ENCODE peak calls at places on chromosomes 11 and 22, in ten cellular contexts. One of them, this sample, is unnamed.

GRCh38 chr11:102177974-102178631 is 67.9 kb downstream of the YAP1 start:
- DNase-seq in cardiac fibroblast: peak; percentile 88
- DNase-seq in bronchial epithelial cell: peak; percentile 99
- DNase-seq in upper lobe of right lung: no peak
- DNase-seq in tibial nerve: no peak
- DNase-seq in fibroblast of pulmonary artery: peak; percentile 92
- DNase-seq in kidney: no peak
- DNase-seq in Peyer's patch: no peak
- DNase-seq in tibial artery: no peak
- DNase-seq in A549: peak; percentile 78
- DNase-seq in this sample: no peak

GRCh38 chr11:5937868-5938602 is 4.0 kb upstream of the OR56A3 start:
- DNase-seq in cardiac fibroblast: no peak
- DNase-seq in bronchial epithelial cell: no peak
- DNase-seq in upper lobe of right lung: no peak
- DNase-seq in tibial nerve: no peak
- DNase-seq in fibroblast of pulmonary artery: no peak
- DNase-seq in kidney: no peak
- DNase-seq in Peyer's patch: no peak
- DNase-seq in tibial artery: no peak
- DNase-seq in A549: no peak
- DNase-seq in this sample: no peak

GRCh38 chr11:100808904-100809491 is 121.9 kb downstream of the ARHGAP42 start:
- DNase-seq in cardiac fibroblast: peak; percentile 75
- DNase-seq in bronchial epithelial cell: peak; percentile 74
- DNase-seq in upper lobe of right lung: no peak
- DNase-seq in tibial nerve: no peak
- DNase-seq in fibroblast of pulmonary artery: peak; percentile 86
- DNase-seq in kidney: no peak
- DNase-seq in Peyer's patch: no peak
- DNase-seq in tibial artery: no peak
- DNase-seq in A549: peak; percentile 21
- DNase-seq in this sample: no peak

GRCh38 chr22:38218661-38219331 is 17.0 kb downstream of the MAFF start:
- DNase-seq in cardiac fibroblast: peak; percentile 96
- DNase-seq in bronchial epithelial cell: peak; percentile 94
- DNase-seq in upper lobe of right lung: peak; percentile 91
- DNase-seq in tibial nerve: peak; percentile 69
- DNase-seq in fibroblast of pulmonary artery: peak; percentile 96
- DNase-seq in kidney: peak; percentile 96
- DNase-seq in Peyer's patch: peak; percentile 83
- DNase-seq in tibial artery: peak; percentile 77
- DNase-seq in A549: peak; percentile 87
- DNase-seq in this sample: peak; percentile 63

GRCh38 chr22:25747245-25747944 is 5.4 kb downstream of the MYO18B start:
- DNase-seq in cardiac fibroblast: peak; percentile 91
- DNase-seq in bronchial epithelial cell: peak; percentile 20
- DNase-seq in upper lobe of right lung: no peak
- DNase-seq in tibial nerve: no peak
- DNase-seq in fibroblast of pulmonary artery: peak; percentile 92
- DNase-seq in kidney: peak; percentile 77
- DNase-seq in Peyer's patch: no peak
- DNase-seq in tibial artery: peak; percentile 78
- DNase-seq in A549: peak; percentile 87
- DNase-seq in this sample: no peak

GRCh38 chr11:120482149-120482548 is 29.4 kb upstream of the GRIK4 start:
- DNase-seq in cardiac fibroblast: no peak
- DNase-seq in bronchial epithelial cell: no peak
- DNase-seq in upper lobe of right lung: no peak
- DNase-seq in tibial nerve: no peak
- DNase-seq in fibroblast of pulmonary artery: peak; percentile 8
- DNase-seq in kidney: no peak
- DNase-seq in Peyer's patch: no peak
- DNase-seq in tibial artery: no peak
- DNase-seq in A549: peak; percentile 2
- DNase-seq in this sample: no peak

GRCh38 chr22:25627271-25627848 is 62.9 kb downstream of the GRK3 start:
- DNase-seq in cardiac fibroblast: no peak
- DNase-seq in bronchial epithelial cell: peak; percentile 69
- DNase-seq in upper lobe of right lung: no peak
- DNase-seq in tibial nerve: no peak
- DNase-seq in fibroblast of pulmonary artery: peak; percentile 3
- DNase-seq in kidney: no peak
- DNase-seq in Peyer's patch: no peak
- DNase-seq in tibial artery: no peak
- DNase-seq in A549: no peak
- DNase-seq in this sample: no peak

GRCh38 chr22:47398921-47399790 is 636.7 kb downstream of the TBC1D22A start:
- DNase-seq in cardiac fibroblast: no peak
- DNase-seq in bronchial epithelial cell: no peak
- DNase-seq in upper lobe of right lung: peak; percentile 40
- DNase-seq in tibial nerve: no peak
- DNase-seq in fibroblast of pulmonary artery: no peak
- DNase-seq in kidney: peak; percentile 38
- DNase-seq in Peyer's patch: peak; percentile 8
- DNase-seq in tibial artery: no peak
- DNase-seq in A549: no peak
- DNase-seq in this sample: no peak

GRCh38 chr11:34680206-34680605 is 59.3 kb downstream of the EHF start:
- DNase-seq in cardiac fibroblast: no peak
- DNase-seq in bronchial epithelial cell: peak; percentile 89
- DNase-seq in upper lobe of right lung: no peak
- DNase-seq in tibial nerve: no peak
- DNase-seq in fibroblast of pulmonary artery: no peak
- DNase-seq in kidney: no peak
- DNase-seq in Peyer's patch: no peak
- DNase-seq in tibial artery: no peak
- DNase-seq in A549: peak; percentile 27
- DNase-seq in this sample: no peak

GRCh38 chr11:119288219-119288618 is 28.7 kb downstream of the MCAM start:
- DNase-seq in cardiac fibroblast: no peak
- DNase-seq in bronchial epithelial cell: no peak
- DNase-seq in upper lobe of right lung: no peak
- DNase-seq in tibial nerve: no peak
- DNase-seq in fibroblast of pulmonary artery: no peak
- DNase-seq in kidney: no peak
- DNase-seq in Peyer's patch: no peak
- DNase-seq in tibial artery: no peak
- DNase-seq in A549: no peak
- DNase-seq in this sample: no peak

GRCh38 chr11:91790873-91791468 is 433.6 kb upstream of the FAT3 start:
- DNase-seq in cardiac fibroblast: peak; percentile 2
- DNase-seq in bronchial epithelial cell: no peak
- DNase-seq in upper lobe of right lung: no peak
- DNase-seq in tibial nerve: no peak
- DNase-seq in fibroblast of pulmonary artery: no peak
- DNase-seq in kidney: no peak
- DNase-seq in Peyer's patch: no peak
- DNase-seq in tibial artery: no peak
- DNase-seq in A549: no peak
- DNase-seq in this sample: no peak

GRCh38 chr11:130435671-130436070 is 7.3 kb upstream of the ADAMTS8 start:
- DNase-seq in cardiac fibroblast: peak; percentile 45
- DNase-seq in bronchial epithelial cell: peak; percentile 84
- DNase-seq in upper lobe of right lung: no peak
- DNase-seq in tibial nerve: no peak
- DNase-seq in fibroblast of pulmonary artery: peak; percentile 39
- DNase-seq in kidney: no peak
- DNase-seq in Peyer's patch: no peak
- DNase-seq in tibial artery: no peak
- DNase-seq in A549: no peak
- DNase-seq in this sample: no peak

GRCh38 chr11:38460429-38460828 is 1862.4 kb upstream of the RAG2 start:
- DNase-seq in cardiac fibroblast: peak; percentile 50
- DNase-seq in bronchial epithelial cell: peak; percentile 59
- DNase-seq in upper lobe of right lung: no peak
- DNase-seq in tibial nerve: no peak
- DNase-seq in fibroblast of pulmonary artery: peak; percentile 62
- DNase-seq in kidney: no peak
- DNase-seq in Peyer's patch: no peak
- DNase-seq in tibial artery: no peak
- DNase-seq in A549: no peak
- DNase-seq in this sample: no peak

GRCh38 chr22:48096846-48097665 is 1334.6 kb downstream of the TBC1D22A start:
- DNase-seq in cardiac fibroblast: no peak
- DNase-seq in bronchial epithelial cell: no peak
- DNase-seq in upper lobe of right lung: peak; percentile 45
- DNase-seq in tibial nerve: no peak
- DNase-seq in fibroblast of pulmonary artery: no peak
- DNase-seq in kidney: no peak
- DNase-seq in Peyer's patch: no peak
- DNase-seq in tibial artery: no peak
- DNase-seq in A549: no peak
- DNase-seq in this sample: no peak

GRCh38 chr22:19714320-19715252 is at the start of gene SEPTIN5:
- DNase-seq in cardiac fibroblast: no peak
- DNase-seq in bronchial epithelial cell: no peak
- DNase-seq in upper lobe of right lung: no peak
- DNase-seq in tibial nerve: no peak
- DNase-seq in fibroblast of pulmonary artery: no peak
- DNase-seq in kidney: no peak
- DNase-seq in Peyer's patch: no peak
- DNase-seq in tibial artery: no peak
- DNase-seq in A549: no peak
- DNase-seq in this sample: no peak

GRCh38 chr11:115623021-115623451 is 118.8 kb upstream of the CADM1 start:
- DNase-seq in cardiac fibroblast: peak; percentile 94
- DNase-seq in bronchial epithelial cell: peak; percentile 81
- DNase-seq in upper lobe of right lung: peak; percentile 69
- DNase-seq in tibial nerve: no peak
- DNase-seq in fibroblast of pulmonary artery: peak; percentile 59
- DNase-seq in kidney: peak; percentile 94
- DNase-seq in Peyer's patch: no peak
- DNase-seq in tibial artery: peak; percentile 67
- DNase-seq in A549: peak; percentile 23
- DNase-seq in this sample: no peak

GRCh38 chr22:22565991-22566390 is 6.9 kb upstream of the PRAME start:
- DNase-seq in cardiac fibroblast: peak; percentile 41
- DNase-seq in bronchial epithelial cell: peak; percentile 44
- DNase-seq in upper lobe of right lung: no peak
- DNase-seq in tibial nerve: no peak
- DNase-seq in fibroblast of pulmonary artery: peak; percentile 62
- DNase-seq in kidney: no peak
- DNase-seq in Peyer's patch: no peak
- DNase-seq in tibial artery: no peak
- DNase-seq in A549: peak; percentile 4
- DNase-seq in this sample: no peak

GRCh38 chr11:64778473-64779298 is at the start of gene SF1:
- DNase-seq in cardiac fibroblast: peak; percentile 100
- DNase-seq in bronchial epithelial cell: peak; percentile 99
- DNase-seq in upper lobe of right lung: peak; percentile 98
- DNase-seq in tibial nerve: peak; percentile 96
- DNase-seq in fibroblast of pulmonary artery: peak; percentile 100
- DNase-seq in kidney: peak; percentile 99
- DNase-seq in Peyer's patch: peak; percentile 99
- DNase-seq in tibial artery: peak; percentile 99
- DNase-seq in A549: peak; percentile 100
- DNase-seq in this sample: peak; percentile 98
- TF ChIP-seq CTCF in cardiac fibroblast: no peak
- TF ChIP-seq CTCF in bronchial epithelial cell: peak; percentile 14
- TF ChIP-seq CTCF in upper lobe of right lung: peak; percentile 23
- TF ChIP-seq CTCF in tibial nerve: peak; percentile 12
- TF ChIP-seq CTCF in fibroblast of pulmonary artery: no peak
- TF ChIP-seq CTCF in kidney: peak; percentile 16
- TF ChIP-seq CTCF in Peyer's patch: peak; percentile 35
- TF ChIP-seq CTCF in tibial artery: no peak
- TF ChIP-seq CTCF in A549: no peak
- TF ChIP-seq CTCF in this sample: peak; percentile 11

DNA sequence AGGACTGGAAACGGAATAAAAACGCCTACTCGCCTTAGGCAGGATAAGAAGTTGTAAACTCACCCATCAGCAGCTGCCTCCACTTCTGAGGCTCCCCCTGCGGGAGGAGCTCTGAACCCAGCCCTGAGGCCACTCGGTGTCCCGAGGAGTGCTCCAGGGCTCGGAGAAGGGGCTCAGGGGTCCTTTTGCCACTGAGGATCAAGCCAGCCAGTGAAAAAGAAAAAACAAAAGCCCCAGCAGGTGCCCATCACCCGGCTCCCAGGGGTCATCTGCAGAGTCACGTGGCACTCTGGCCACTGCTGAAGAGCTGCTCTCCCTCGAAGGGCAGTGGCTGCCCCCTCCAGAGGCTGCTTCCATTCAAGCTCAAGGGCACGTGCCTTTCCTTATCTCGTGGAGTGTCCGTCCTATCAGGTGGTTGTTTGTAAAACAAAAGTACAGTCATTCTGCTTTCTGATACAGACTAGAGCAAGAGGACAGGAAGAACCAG is 29.0 kb downstream of the NUP50 start:
- DNase-seq in cardiac fibroblast: no peak
- DNase-seq in bronchial epithelial cell: no peak
- DNase-seq in upper lobe of right lung: no peak
- DNase-seq in tibial nerve: no peak
- DNase-seq in fibroblast of pulmonary artery: no peak
- DNase-seq in kidney: no peak
- DNase-seq in Peyer's patch: peak; percentile 45
- DNase-seq in tibial artery: no peak
- DNase-seq in A549: no peak
- DNase-seq in this sample: no peak
- TF ChIP-seq CTCF in cardiac fibroblast: peak; percentile 11
- TF ChIP-seq CTCF in bronchial epithelial cell: no peak
- TF ChIP-seq CTCF in upper lobe of right lung: no peak
- TF ChIP-seq CTCF in tibial nerve: no peak
- TF ChIP-seq CTCF in fibroblast of pulmonary artery: no peak
- TF ChIP-seq CTCF in kidney: no peak
- TF ChIP-seq CTCF in Peyer's patch: no peak
- TF ChIP-seq CTCF in tibial artery: no peak
- TF ChIP-seq CTCF in A549: peak; percentile 15
- TF ChIP-seq CTCF in this sample: no peak

DNA sequence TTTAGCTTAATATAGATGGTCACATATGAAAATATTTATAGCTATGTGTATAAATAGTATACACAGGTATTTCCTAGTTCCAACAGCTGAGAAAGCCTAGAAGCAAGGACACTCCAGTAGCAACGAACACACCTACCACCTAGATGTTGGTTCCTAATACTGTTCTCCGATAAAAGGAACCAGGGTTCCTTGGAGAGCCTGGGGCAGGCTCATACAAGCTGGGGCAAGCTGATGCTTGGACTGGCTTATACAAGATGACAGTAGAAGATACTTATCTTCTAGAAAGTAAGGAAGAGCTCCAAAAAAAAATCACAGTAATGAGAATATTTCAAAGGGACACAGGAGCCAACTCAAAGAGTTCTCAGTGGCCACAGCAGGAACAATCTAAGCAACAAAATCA is 13.4 kb downstream of the SMC1B start:
- DNase-seq in cardiac fibroblast: no peak
- DNase-seq in bronchial epithelial cell: peak; percentile 72
- DNase-seq in upper lobe of right lung: no peak
- DNase-seq in tibial nerve: no peak
- DNase-seq in fibroblast of pulmonary artery: no peak
- DNase-seq in kidney: no peak
- DNase-seq in Peyer's patch: no peak
- DNase-seq in tibial artery: no peak
- DNase-seq in A549: no peak
- DNase-seq in this sample: no peak
- TF ChIP-seq CTCF in cardiac fibroblast: no peak
- TF ChIP-seq CTCF in bronchial epithelial cell: no peak
- TF ChIP-seq CTCF in upper lobe of right lung: no peak
- TF ChIP-seq CTCF in tibial nerve: no peak
- TF ChIP-seq CTCF in fibroblast of pulmonary artery: no peak
- TF ChIP-seq CTCF in kidney: no peak
- TF ChIP-seq CTCF in Peyer's patch: no peak
- TF ChIP-seq CTCF in tibial artery: no peak
- TF ChIP-seq CTCF in A549: no peak
- TF ChIP-seq CTCF in this sample: no peak

GRCh38 chr11:62534779-62535545 is 11.6 kb downstream of the AHNAK start:
- DNase-seq in cardiac fibroblast: no peak
- DNase-seq in bronchial epithelial cell: no peak
- DNase-seq in upper lobe of right lung: no peak
- DNase-seq in tibial nerve: no peak
- DNase-seq in fibroblast of pulmonary artery: no peak
- DNase-seq in kidney: no peak
- DNase-seq in Peyer's patch: no peak
- DNase-seq in tibial artery: no peak
- DNase-seq in A549: no peak
- DNase-seq in this sample: no peak
- TF ChIP-seq CTCF in cardiac fibroblast: no peak
- TF ChIP-seq CTCF in bronchial epithelial cell: no peak
- TF ChIP-seq CTCF in upper lobe of right lung: no peak
- TF ChIP-seq CTCF in tibial nerve: no peak
- TF ChIP-seq CTCF in fibroblast of pulmonary artery: no peak
- TF ChIP-seq CTCF in kidney: no peak
- TF ChIP-seq CTCF in Peyer's patch: no peak
- TF ChIP-seq CTCF in tibial artery: no peak
- TF ChIP-seq CTCF in A549: no peak
- TF ChIP-seq CTCF in this sample: no peak